ENCODE peak calls at places on chromosomes 1 and 21, in six cellular contexts. One of them, this sample, is unnamed.

GRCh38 chr1:7334475-7335035 is 436.5 kb upstream of the VAMP3 start:
- DNase-seq in A549: peak
- DNase-seq in tibial nerve: no peak
- DNase-seq in ovary: no peak
- DNase-seq in SK-N-SH: peak
- DNase-seq in HepG2: no peak
- DNase-seq in this sample: peak

GRCh38 chr1:28602536-28603439 is 10.7 kb downstream of the RAB42 start:
- DNase-seq in ovary: peak
- DNase-seq in HepG2: peak
- DNase-seq in tibial nerve: peak
- DNase-seq in A549: peak
- DNase-seq in SK-N-SH: peak
- DNase-seq in this sample: peak

GRCh38 chr1:204013052-204013451 is 59.9 kb upstream of the SOX13 start:
- DNase-seq in SK-N-SH: no peak
- DNase-seq in HepG2: no peak
- DNase-seq in tibial nerve: no peak
- DNase-seq in A549: no peak
- DNase-seq in ovary: no peak
- DNase-seq in this sample: no peak

GRCh38 chr1:59016390-59016789 is 232.5 kb upstream of the JUN start:
- DNase-seq in A549: no peak
- DNase-seq in ovary: no peak
- DNase-seq in SK-N-SH: no peak
- DNase-seq in tibial nerve: no peak
- DNase-seq in HepG2: no peak
- DNase-seq in this sample: no peak

GRCh38 chr21:33067457-33067856 is 2.5 kb upstream of the OLIG1 start:
- DNase-seq in SK-N-SH: no peak
- DNase-seq in ovary: no peak
- DNase-seq in tibial nerve: no peak
- DNase-seq in HepG2: no peak
- DNase-seq in A549: no peak
- DNase-seq in this sample: no peak

GRCh38 chr1:209756608-209757445 is 974 bp downstream of the TRAF3IP3 start:
- DNase-seq in ovary: no peak
- DNase-seq in SK-N-SH: no peak
- DNase-seq in HepG2: no peak
- DNase-seq in A549: no peak
- DNase-seq in tibial nerve: no peak
- DNase-seq in this sample: peak

GRCh38 chr1:165949335-165950130 is 122.1 kb downstream of the UCK2 start:
- DNase-seq in HepG2: no peak
- DNase-seq in A549: no peak
- DNase-seq in SK-N-SH: no peak
- DNase-seq in tibial nerve: no peak
- DNase-seq in ovary: no peak
- DNase-seq in this sample: no peak

GRCh38 chr1:204503122-204503912 is 8.7 kb upstream of the PIK3C2B start:
- DNase-seq in tibial nerve: no peak
- DNase-seq in A549: peak
- DNase-seq in ovary: no peak
- DNase-seq in SK-N-SH: no peak
- DNase-seq in HepG2: peak
- DNase-seq in this sample: no peak

GRCh38 chr1:243790404-243790803 is 59.6 kb downstream of the AKT3 start:
- DNase-seq in A549: no peak
- DNase-seq in HepG2: no peak
- DNase-seq in ovary: no peak
- DNase-seq in SK-N-SH: no peak
- DNase-seq in tibial nerve: no peak
- DNase-seq in this sample: no peak

GRCh38 chr1:202268817-202269216 is 72.9 kb downstream of the UBE2T start:
- DNase-seq in A549: no peak
- DNase-seq in HepG2: no peak
- DNase-seq in SK-N-SH: no peak
- DNase-seq in ovary: no peak
- DNase-seq in tibial nerve: peak
- DNase-seq in this sample: no peak

GRCh38 chr1:178275553-178275952 is 181.6 kb downstream of the RASAL2 start:
- DNase-seq in HepG2: no peak
- DNase-seq in ovary: no peak
- DNase-seq in SK-N-SH: no peak
- DNase-seq in tibial nerve: no peak
- DNase-seq in A549: no peak
- DNase-seq in this sample: no peak

GRCh38 chr1:31063636-31064035 is 1.9 kb downstream of the PUM1 start:
- DNase-seq in HepG2: peak
- DNase-seq in SK-N-SH: no peak
- DNase-seq in A549: no peak
- DNase-seq in tibial nerve: no peak
- DNase-seq in ovary: no peak
- DNase-seq in this sample: no peak

GRCh38 chr1:58941471-58942289 is 157.8 kb upstream of the JUN start:
- DNase-seq in tibial nerve: no peak
- DNase-seq in HepG2: peak
- DNase-seq in SK-N-SH: no peak
- DNase-seq in A549: no peak
- DNase-seq in ovary: no peak
- DNase-seq in this sample: no peak

GRCh38 chr1:33047839-33048305 is 11.2 kb upstream of the AK2 start:
- DNase-seq in ovary: no peak
- DNase-seq in HepG2: no peak
- DNase-seq in SK-N-SH: no peak
- DNase-seq in A549: no peak
- DNase-seq in tibial nerve: no peak
- DNase-seq in this sample: no peak

GRCh38 chr1:166839600-166840308 is 479 bp downstream of the POGK start:
- DNase-seq in A549: peak
- DNase-seq in HepG2: peak
- DNase-seq in tibial nerve: no peak
- DNase-seq in SK-N-SH: peak
- DNase-seq in ovary: peak
- DNase-seq in this sample: peak

GRCh38 chr1:160795951-160796383 is at the start of gene LY9:
- DNase-seq in SK-N-SH: no peak
- DNase-seq in tibial nerve: no peak
- DNase-seq in HepG2: no peak
- DNase-seq in A549: no peak
- DNase-seq in ovary: no peak
- DNase-seq in this sample: peak

GRCh38 chr1:60874703-60875102 is 207.7 kb upstream of the NFIA start:
- DNase-seq in A549: peak
- DNase-seq in tibial nerve: no peak
- DNase-seq in HepG2: no peak
- DNase-seq in SK-N-SH: no peak
- DNase-seq in ovary: no peak
- DNase-seq in this sample: no peak

GRCh38 chr21:41141031-41141457 is 26.9 kb upstream of the BACE2 start:
- DNase-seq in SK-N-SH: no peak
- DNase-seq in HepG2: no peak
- DNase-seq in ovary: no peak
- DNase-seq in A549: no peak
- DNase-seq in tibial nerve: no peak
- DNase-seq in this sample: no peak

GRCh38 chr21:45889115-45889708 is 92.4 kb upstream of the COL6A1 start:
- DNase-seq in SK-N-SH: no peak
- DNase-seq in tibial nerve: no peak
- DNase-seq in ovary: no peak
- DNase-seq in A549: no peak
- DNase-seq in HepG2: no peak
- DNase-seq in this sample: no peak
- TF ChIP-seq EP300 in SK-N-SH: no peak
- TF ChIP-seq EP300 in tibial nerve: no peak
- TF ChIP-seq EP300 in ovary: no peak
- TF ChIP-seq EP300 in A549: no peak
- TF ChIP-seq EP300 in HepG2: no peak
- TF ChIP-seq EP300 in this sample: no peak

DNA sequence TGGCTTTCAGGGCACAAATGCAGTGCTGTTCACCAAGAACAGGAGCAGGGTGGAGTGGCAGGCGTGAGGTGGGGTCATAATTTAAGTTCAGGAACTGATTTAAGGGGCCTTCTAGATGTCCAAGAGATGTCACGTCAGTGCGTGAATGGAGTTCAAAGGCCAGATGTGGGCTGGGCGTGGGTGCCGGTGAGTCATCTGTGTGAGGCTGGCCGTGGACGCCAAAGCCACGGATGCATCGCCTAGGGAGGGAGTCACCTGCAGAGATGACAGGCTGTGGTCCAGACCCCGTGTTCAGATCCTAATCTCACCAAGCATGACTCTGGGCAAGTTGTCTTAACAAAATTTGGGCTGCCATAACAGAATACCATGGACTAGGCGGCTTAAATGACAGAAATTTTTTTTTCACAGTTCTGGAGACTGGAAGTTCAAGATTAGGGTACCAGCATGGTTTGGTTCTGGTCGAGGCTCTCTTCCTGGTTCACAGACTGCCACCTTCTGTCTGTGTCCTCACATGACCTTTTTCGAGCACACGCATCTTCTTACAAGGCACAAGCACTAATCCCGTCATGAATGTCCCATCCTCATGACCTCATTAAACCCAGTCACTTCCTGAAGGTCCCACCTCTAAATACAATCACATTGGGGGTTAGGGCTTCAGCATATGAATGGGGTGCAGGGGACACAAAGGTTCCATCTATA is 109.6 kb downstream of the PRDM2 start:
- DNase-seq in tibial nerve: no peak
- DNase-seq in ovary: no peak
- DNase-seq in SK-N-SH: no peak
- DNase-seq in HepG2: no peak
- DNase-seq in A549: no peak
- DNase-seq in this sample: no peak
- TF ChIP-seq CTCF in tibial nerve: no peak
- TF ChIP-seq CTCF in ovary: no peak
- TF ChIP-seq CTCF in SK-N-SH: no peak
- TF ChIP-seq CTCF in HepG2: no peak
- TF ChIP-seq CTCF in A549: no peak
- TF ChIP-seq CTCF in this sample: no peak

GRCh38 chr1:213057264-213058059 is 6.4 kb downstream of the RPS6KC1 start:
- DNase-seq in HepG2: peak
- DNase-seq in SK-N-SH: no peak
- DNase-seq in tibial nerve: no peak
- DNase-seq in A549: no peak
- DNase-seq in ovary: no peak
- DNase-seq in this sample: no peak
- TF ChIP-seq EP300 in HepG2: no peak
- TF ChIP-seq EP300 in SK-N-SH: no peak
- TF ChIP-seq EP300 in tibial nerve: no peak
- TF ChIP-seq EP300 in A549: no peak
- TF ChIP-seq EP300 in ovary: no peak
- TF ChIP-seq EP300 in this sample: no peak

DNA sequence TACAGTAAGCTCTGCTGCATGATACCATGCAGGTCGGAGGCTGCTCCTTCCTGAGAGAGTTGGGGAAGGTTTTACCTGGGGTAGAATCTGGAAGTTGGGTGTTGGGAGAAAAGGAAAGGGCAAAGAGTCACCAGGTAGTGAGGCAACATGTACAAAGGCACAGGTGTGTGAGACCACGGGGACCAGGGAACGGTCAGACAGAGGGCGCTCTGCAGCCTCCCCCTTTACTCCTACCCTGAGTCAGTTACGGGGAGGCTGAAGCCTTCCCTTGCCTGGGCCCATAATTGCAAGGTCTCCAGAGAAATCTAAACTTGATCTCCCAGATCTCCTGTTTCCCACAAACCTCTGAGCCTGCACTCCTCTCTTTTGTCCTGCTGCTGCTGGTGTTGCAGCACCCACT is 22.0 kb downstream of the CCN1 start:
- DNase-seq in ovary: no peak
- DNase-seq in tibial nerve: no peak
- DNase-seq in HepG2: no peak
- DNase-seq in SK-N-SH: no peak
- DNase-seq in A549: no peak
- DNase-seq in this sample: no peak
- TF ChIP-seq CTCF in ovary: no peak
- TF ChIP-seq CTCF in tibial nerve: no peak
- TF ChIP-seq CTCF in HepG2: peak
- TF ChIP-seq CTCF in SK-N-SH: no peak
- TF ChIP-seq CTCF in A549: no peak
- TF ChIP-seq CTCF in this sample: no peak

GRCh38 chr1:21072721-21073120 is 104.0 kb downstream of the EIF4G3 start:
- DNase-seq in HepG2: no peak
- DNase-seq in SK-N-SH: no peak
- DNase-seq in tibial nerve: no peak
- DNase-seq in ovary: no peak
- DNase-seq in A549: no peak
- DNase-seq in this sample: no peak

GRCh38 chr1:21067551-21068227 is 109.0 kb downstream of the EIF4G3 start:
- DNase-seq in ovary: no peak
- DNase-seq in tibial nerve: no peak
- DNase-seq in SK-N-SH: no peak
- DNase-seq in HepG2: no peak
- DNase-seq in A549: no peak
- DNase-seq in this sample: no peak

GRCh38 chr1:21068937-21069336 is 107.8 kb downstream of the EIF4G3 start:
- DNase-seq in HepG2: no peak
- DNase-seq in tibial nerve: no peak
- DNase-seq in A549: no peak
- DNase-seq in ovary: no peak
- DNase-seq in SK-N-SH: no peak
- DNase-seq in this sample: no peak

GRCh38 chr1:21066365-21067012 is 110.2 kb downstream of the EIF4G3 start:
- DNase-seq in SK-N-SH: no peak
- DNase-seq in ovary: no peak
- DNase-seq in HepG2: no peak
- DNase-seq in tibial nerve: no peak
- DNase-seq in A549: no peak
- DNase-seq in this sample: no peak

DNA sequence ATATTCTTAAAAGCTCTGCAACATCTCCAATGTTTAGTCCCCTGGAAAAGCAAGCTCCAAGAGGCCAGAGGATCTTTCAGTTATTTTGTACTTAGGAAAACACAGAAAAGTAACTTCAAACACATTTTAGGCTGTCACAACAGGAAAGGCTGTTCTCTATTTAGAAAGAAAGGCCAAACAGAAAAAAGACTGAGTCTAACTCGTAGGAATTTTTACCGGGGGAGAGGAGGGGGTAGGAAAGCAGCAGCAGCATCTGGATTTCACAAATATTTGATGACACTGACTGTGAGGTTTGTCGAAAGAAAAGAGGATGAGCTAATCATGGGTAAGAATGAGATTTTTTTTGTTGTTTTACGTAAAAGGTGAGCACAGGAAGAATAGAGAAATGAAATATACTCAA is 107.1 kb downstream of the EIF4G3 start:
- DNase-seq in ovary: no peak
- DNase-seq in tibial nerve: no peak
- DNase-seq in HepG2: peak
- DNase-seq in SK-N-SH: no peak
- DNase-seq in A549: no peak
- DNase-seq in this sample: no peak
- TF ChIP-seq EP300 in ovary: no peak
- TF ChIP-seq EP300 in tibial nerve: no peak
- TF ChIP-seq EP300 in HepG2: no peak
- TF ChIP-seq EP300 in SK-N-SH: no peak
- TF ChIP-seq EP300 in A549: no peak
- TF ChIP-seq EP300 in this sample: no peak

GRCh38 chr1:151175910-151176309 is at the start of gene TMOD4:
- DNase-seq in SK-N-SH: peak
- DNase-seq in tibial nerve: no peak
- DNase-seq in ovary: no peak
- DNase-seq in A549: peak
- DNase-seq in HepG2: no peak
- DNase-seq in this sample: no peak
- TF ChIP-seq CTCF in SK-N-SH: peak
- TF ChIP-seq CTCF in tibial nerve: peak
- TF ChIP-seq CTCF in ovary: no peak
- TF ChIP-seq CTCF in A549: peak
- TF ChIP-seq CTCF in HepG2: peak
- TF ChIP-seq CTCF in this sample: peak

This sample was measured in transverse colon.